ENCODE peak calls at places on chromosomes 5 and 9, in five cellular contexts. G, Y, D, F and Z are unnamed samples.
A peak's percentile ranks its signal among the peaks of the same experiment; 100 is the strongest.

GRCh38 chr5:59786271-59786805 is 107.2 kb downstream of the PDE4D start:
- DNase-seq in G (no peak), Y (peak; percentile 53), D (no peak), F (no peak), Z (peak; percentile 83)

GRCh38 chr9:133627341-133627740 is 8.8 kb upstream of the DBH start:
- DNase-seq in G (no peak), Y (no peak), D (no peak), F (no peak), Z (no peak)

GRCh38 chr5:18043344-18043743 is 409.1 kb downstream of the TAF11L14 start:
- DNase-seq in G (no peak), Y (no peak), D (no peak), F (no peak), Z (no peak)

GRCh38 chr9:130029591-130029990 is 13.4 kb downstream of the FNBP1 start:
- DNase-seq in G (no peak), Y (no peak), D (no peak), F (no peak), Z (no peak)

GRCh38 chr9:78187763-78188495 is 47.9 kb upstream of the CEP78 start:
- DNase-seq in G (no peak), Y (peak; percentile 6), D (no peak), F (peak; percentile 73), Z (no peak)

GRCh38 chr5:170783498-170784247 is at the start of gene GABRP:
- DNase-seq in G (no peak), Y (no peak), D (no peak), F (no peak), Z (no peak)

GRCh38 chr5:98773464-98774191 is at the start of gene RGMB:
- DNase-seq in G (peak; percentile 74), Y (peak; percentile 99), D (peak; percentile 89), F (peak; percentile 97), Z (peak; percentile 99)

GRCh38 chr5:140767444-140767843 is 18.5 kb upstream of the PCDHA1 start:
- DNase-seq in G (no peak), Y (no peak), D (no peak), F (no peak), Z (no peak)

GRCh38 chr9:127022913-127023665 is 99.3 kb downstream of the ANGPTL2 start:
- DNase-seq in G (no peak), Y (peak; percentile 53), D (no peak), F (no peak), Z (peak; percentile 83)